ENCODE peak calls at places on chromosomes 7 and 10, in five cellular contexts. O is AG04450; S is foreskin keratinocyte; D is CD8-positive, alpha-beta T cell; C is mammary epithelial cell. X is an unnamed sample.

GRCh38 chr10:132296671-132297443 is 10.9 kb downstream of the STK32C start:
- DNase-seq in C (no peak), D (no peak), S (no peak), O (no peak), X (no peak)

GRCh38 chr7:27110163-27110976 is 7.9 kb upstream of the HOXA2 start:
- DNase-seq in S (no peak), C (peak), D (no peak), O (peak), X (peak)

GRCh38 chr7:56105508-56105907 is 768 bp downstream of the CHCHD2 start:
- DNase-seq in D (peak), C (peak), S (no peak), O (peak), X (peak)

GRCh38 chr7:64625114-64626082 is 40.5 kb upstream of the ZNF107 start:
- DNase-seq in C (no peak), D (peak), S (no peak), O (no peak), X (peak)

GRCh38 chr10:118035358-118036031 is 11.2 kb downstream of the RAB11FIP2 start:
- DNase-seq in C (no peak), O (no peak), S (no peak), D (no peak), X (no peak)

GRCh38 chr10:79146611-79147130 is 77.9 kb downstream of the ZMIZ1 start:
- DNase-seq in O (no peak), D (no peak), S (no peak), C (no peak), X (no peak)

GRCh38 chr10:125263551-125263950 is 103.2 kb upstream of the CTBP2 start:
- DNase-seq in O (no peak), D (no peak), S (peak), C (peak), X (peak)

GRCh38 chr7:139619367-139619657 is 95.8 kb downstream of the CLEC2L start:
- DNase-seq in C (no peak), S (no peak), O (peak), D (no peak), X (peak)

GRCh38 chr10:44195120-44196007 is 189.5 kb downstream of the CXCL12 start:
- DNase-seq in D (no peak), C (peak), O (peak), S (peak), X (peak)

GRCh38 chr10:6349846-6350245 is 147.1 kb downstream of the PFKFB3 start:
- DNase-seq in D (no peak), O (no peak), C (no peak), S (no peak), X (no peak)

GRCh38 chr7:72286486-72286885 is 125.7 kb downstream of the CALN1 start:
- DNase-seq in S (no peak), O (no peak), C (no peak), D (no peak), X (no peak)

GRCh38 chr10:25300073-25300472 is 125.3 kb downstream of the GPR158 start:
- DNase-seq in C (no peak), S (no peak), D (no peak), O (no peak), X (no peak)

GRCh38 chr7:91248996-91249395 is 15.2 kb upstream of the FZD1 start:
- DNase-seq in C (peak), D (no peak), S (no peak), O (no peak), X (no peak)

GRCh38 chr7:120486164-120486563 is 213.2 kb downstream of the KCND2 start:
- DNase-seq in D (no peak), C (no peak), O (no peak), S (no peak), X (no peak)

GRCh38 chr7:30908681-30909080 is 3.0 kb upstream of the AQP1 start:
- DNase-seq in S (no peak), C (no peak), D (no peak), O (no peak), X (no peak)
- TF ChIP-seq CTCF in S (peak), C (no peak), D (no peak), O (peak), X (no peak)

GRCh38 chr10:77408259-77408658 is 229.3 kb downstream of the KCNMA1 start:
- DNase-seq in O (no peak), D (no peak), C (no peak), S (no peak), X (no peak)

GRCh38 chr10:77404801-77405200 is 232.8 kb downstream of the KCNMA1 start:
- DNase-seq in S (no peak), O (no peak), D (no peak), C (no peak), X (no peak)

GRCh38 chr10:77403761-77404160 is 233.8 kb downstream of the KCNMA1 start:
- DNase-seq in S (no peak), D (no peak), C (no peak), O (no peak), X (no peak)

GRCh38 chr10:77406764-77407430 is 230.7 kb downstream of the KCNMA1 start:
- DNase-seq in S (no peak), D (no peak), O (no peak), C (no peak), X (no peak)

DNA sequence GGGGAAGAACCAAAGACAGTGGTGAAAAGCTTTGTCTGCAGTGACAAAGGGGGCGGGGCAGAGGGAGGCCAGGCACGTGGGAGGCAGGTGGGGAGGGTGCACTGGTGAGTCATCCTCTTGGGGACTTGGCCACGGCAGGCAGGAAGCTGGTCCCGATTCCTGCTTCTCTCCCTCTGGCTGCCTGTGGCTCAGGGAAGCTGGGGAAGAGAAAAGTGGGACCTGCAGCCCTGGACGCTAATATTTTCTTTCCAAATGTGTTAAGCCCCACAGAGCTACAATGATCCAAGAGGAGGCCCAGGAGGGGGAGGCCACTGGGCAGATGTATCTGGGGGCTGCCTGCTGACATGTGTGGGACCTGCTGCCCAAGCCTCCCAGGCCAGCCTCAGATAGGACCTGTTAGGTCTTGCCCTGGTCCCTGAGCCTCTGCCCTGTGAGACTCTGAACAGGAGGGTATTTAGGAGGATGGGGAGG is 231.8 kb downstream of the KCNMA1 start:
- DNase-seq in O (no peak), D (no peak), C (peak), S (peak), X (peak)
- H3K27ac ChIP-seq in O (peak), D (no peak), C (no peak), S (no peak), X (peak)

GRCh38 chr10:86348321-86349210 is 18.0 kb downstream of the GRID1 start:
- DNase-seq in S (no peak), D (no peak), C (no peak), O (no peak), X (no peak)
- TF ChIP-seq CTCF in S (no peak), D (no peak), C (no peak), O (no peak), X (no peak)

DNA sequence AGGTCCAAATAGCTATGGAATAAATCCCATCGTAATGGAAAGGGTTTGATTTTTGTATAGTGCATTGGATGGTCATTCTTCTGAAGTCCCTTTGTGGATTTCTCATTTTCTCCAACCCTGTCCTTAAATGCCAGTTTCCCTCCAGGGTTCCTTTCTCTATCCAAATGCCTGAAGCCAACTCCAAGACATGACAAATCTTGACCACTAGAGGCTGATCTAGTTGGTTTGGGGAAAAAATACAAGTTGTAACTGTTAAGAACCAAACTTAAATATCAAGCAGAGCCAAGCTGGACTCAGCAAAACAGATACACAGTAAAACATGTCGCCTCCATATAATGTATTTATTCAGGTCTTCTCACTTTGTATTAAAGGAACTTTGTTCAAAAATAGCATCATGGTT is 28.7 kb downstream of the FRMD4A start:
- DNase-seq in D (no peak), O (peak), S (no peak), C (peak), X (peak)
- H3K27ac ChIP-seq in D (no peak), O (no peak), S (no peak), C (no peak), X (no peak)

DNA sequence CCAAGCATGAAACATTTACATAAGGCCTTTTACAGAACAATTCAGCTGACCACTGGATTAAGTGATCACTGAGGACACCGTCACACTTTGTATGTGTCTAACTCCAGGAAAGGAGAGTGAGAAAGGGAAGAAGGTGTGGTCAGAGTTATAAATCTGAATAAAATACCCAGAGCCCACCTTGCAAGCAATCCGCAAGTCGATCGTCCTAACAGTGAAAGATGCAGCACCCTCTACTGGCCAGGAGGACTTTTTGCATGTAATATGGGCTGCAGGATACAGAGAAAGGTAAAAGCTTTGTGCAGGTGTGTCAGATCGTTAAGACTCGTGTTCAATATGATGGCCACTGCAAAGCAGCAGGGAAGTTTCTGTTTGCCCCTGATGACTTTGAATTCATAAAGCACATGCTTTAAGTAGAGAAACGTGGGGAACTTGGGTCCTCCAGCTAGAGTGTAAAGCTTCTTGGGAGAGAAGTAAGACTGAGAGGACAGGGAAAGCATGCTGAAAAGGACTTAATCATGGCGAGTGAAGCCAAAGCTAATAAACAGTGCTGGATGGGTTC is 68.5 kb upstream of the BMPER start:
- DNase-seq in S (no peak), C (no peak), D (no peak), O (no peak), X (no peak)
- TF ChIP-seq CTCF in S (peak), C (peak), D (no peak), O (no peak), X (peak)

GRCh38 chr7:35707422-35707821 is 12.5 kb upstream of the HERPUD2 start:
- DNase-seq in O (no peak), C (no peak), S (peak), D (no peak), X (no peak)
- H3K27ac ChIP-seq in O (no peak), C (no peak), S (no peak), D (no peak), X (no peak)

GRCh38 chr10:61795147-61795546 is 106.4 kb upstream of the ARID5B start:
- DNase-seq in S (no peak), O (no peak), D (no peak), C (no peak), X (no peak)

GRCh38 chr10:61796785-61797184 is 104.7 kb upstream of the ARID5B start:
- DNase-seq in C (no peak), O (no peak), D (no peak), S (no peak), X (no peak)

GRCh38 chr10:61793760-61794713 is 107.5 kb upstream of the ARID5B start:
- DNase-seq in S (no peak), O (no peak), D (no peak), C (no peak), X (no peak)

GRCh38 chr10:61792921-61793320 is 108.6 kb upstream of the ARID5B start:
- DNase-seq in O (no peak), C (no peak), D (no peak), S (no peak), X (no peak)

DNA sequence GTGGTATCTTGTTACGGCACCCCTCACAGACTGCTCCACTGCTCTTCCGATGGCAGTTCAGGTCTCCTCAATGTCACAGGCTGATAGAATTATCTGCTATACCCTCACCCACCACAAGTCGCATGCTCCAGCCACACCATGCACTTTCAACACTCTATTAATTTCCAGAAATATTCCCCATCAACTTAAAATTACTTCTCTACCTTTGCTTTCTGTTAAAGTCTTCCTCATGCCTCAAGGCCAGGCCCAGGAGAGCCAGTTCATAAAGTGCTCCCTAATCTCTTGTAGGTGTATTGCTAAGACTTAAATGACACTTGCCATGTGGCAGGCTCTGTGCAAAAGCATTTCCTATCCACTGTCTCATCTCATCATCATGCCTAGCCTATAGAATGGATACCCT is 105.9 kb upstream of the ARID5B start:
- DNase-seq in S (no peak), C (no peak), O (no peak), D (no peak), X (no peak)
- TF ChIP-seq CTCF in S (peak), C (peak), O (no peak), D (no peak), X (no peak)

DNA sequence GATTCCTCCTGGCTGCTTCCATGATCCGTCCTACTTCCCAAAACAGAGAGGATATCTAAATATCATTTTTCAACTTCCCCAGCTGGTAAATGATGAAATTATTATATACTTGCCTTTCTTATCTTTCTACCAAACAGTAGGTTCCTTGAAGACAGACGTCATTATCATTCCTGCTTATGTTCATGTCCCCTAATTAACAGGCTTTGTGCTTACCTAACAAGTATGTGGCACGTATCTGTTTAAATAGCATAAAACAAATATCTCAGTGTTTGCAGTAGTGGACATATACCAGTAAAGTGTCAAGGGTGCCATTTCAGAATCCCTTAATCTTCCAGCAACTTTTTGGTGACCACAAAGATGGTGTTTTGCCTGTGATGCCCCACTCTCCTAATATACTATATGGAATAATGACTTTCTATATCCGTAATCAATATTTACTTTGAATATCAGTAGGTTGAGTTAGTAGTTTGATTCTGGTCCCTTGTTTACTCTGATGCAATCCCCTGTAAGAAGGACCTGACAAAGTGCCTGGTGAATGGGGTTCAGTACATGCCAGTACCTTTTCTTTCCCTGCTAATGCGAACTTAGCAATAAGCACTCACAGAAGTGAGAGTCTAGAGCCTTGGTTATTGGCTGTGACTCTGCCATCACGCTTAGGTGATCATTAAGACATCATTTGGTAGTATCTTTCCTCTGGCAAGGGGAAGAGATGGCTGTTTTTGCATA is 124.4 kb downstream of the ITIH5 start:
- DNase-seq in C (no peak), S (no peak), O (no peak), D (no peak), X (no peak)
- H3K27ac ChIP-seq in C (no peak), S (no peak), O (no peak), D (no peak), X (no peak)

GRCh38 chr10:96402417-96403305 is 43.9 kb upstream of the OPALIN start:
- DNase-seq in O (no peak), C (no peak), S (no peak), D (no peak), X (no peak)
- TF ChIP-seq CTCF in O (no peak), C (no peak), S (peak), D (no peak), X (no peak)

X was measured in RWPE1.